ENCODE peak calls at places on chromosome 5, in six cellular contexts. Y is HS-5; H is HT1080; F is iPS DF 19.7; C is CD8-positive, alpha-beta T cell; W is body of pancreas. A is an unnamed sample.

GRCh38 chr5:52693279-52693678 is 94.4 kb upstream of the ITGA1 start:
- DNase-seq in Y (no peak), H (no peak), F (no peak), C (peak), W (peak), A (no peak)

GRCh38 chr5:8934455-8934854 is 611.4 kb downstream of the SEMA5A start:
- DNase-seq in Y (no peak), H (no peak), F (no peak), C (no peak), W (no peak), A (no peak)

GRCh38 chr5:150781706-150782614 is 3.4 kb downstream of the SMIM3 start:
- DNase-seq in Y (peak), H (no peak), F (no peak), C (no peak), W (peak), A (peak)

GRCh38 chr5:71732011-71732410 is 12.9 kb downstream of the CARTPT start:
- DNase-seq in Y (no peak), H (no peak), F (no peak), C (no peak), W (no peak), A (no peak)

GRCh38 chr5:143850050-143850713 is 38.2 kb downstream of the HMHB1 start:
- DNase-seq in Y (no peak), H (no peak), F (no peak), C (no peak), W (no peak), A (no peak)

GRCh38 chr5:17157294-17157693 is 60.1 kb upstream of the BASP1 start:
- DNase-seq in Y (no peak), H (no peak), F (no peak), C (no peak), W (no peak), A (no peak)

GRCh38 chr5:171755354-171755821 is 30.2 kb upstream of the SMIM23 start:
- DNase-seq in Y (no peak), H (no peak), F (no peak), C (no peak), W (no peak), A (no peak)

GRCh38 chr5:78795757-78796156 is 147.2 kb upstream of the LHFPL2 start:
- DNase-seq in Y (no peak), H (no peak), F (no peak), C (no peak), W (no peak), A (no peak)

GRCh38 chr5:43554497-43554896 is 2.4 kb downstream of the PAIP1 start:
- DNase-seq in Y (no peak), H (no peak), F (no peak), C (no peak), W (no peak), A (no peak)

GRCh38 chr5:140239939-140240700 is 62.8 kb downstream of the PFDN1 start:
- DNase-seq in Y (no peak), H (peak), F (peak), C (peak), W (peak), A (peak)

GRCh38 chr5:16057277-16057676 is 122.3 kb downstream of the MARCHF11 start:
- DNase-seq in Y (peak), H (peak), F (no peak), C (no peak), W (no peak), A (no peak)

GRCh38 chr5:2300861-2301610 is 418.3 kb upstream of the IRX4 start:
- DNase-seq in Y (no peak), H (no peak), F (no peak), C (no peak), W (no peak), A (no peak)

GRCh38 chr5:137316346-137316736 is 182.8 kb downstream of the SPOCK1 start:
- DNase-seq in Y (no peak), H (peak), F (no peak), C (no peak), W (peak), A (no peak)

GRCh38 chr5:35877655-35878054 is 21.0 kb downstream of the IL7R start:
- DNase-seq in Y (no peak), H (no peak), F (no peak), C (no peak), W (no peak), A (no peak)

GRCh38 chr5:157481666-157482065 is 21.7 kb downstream of the NIPAL4 start:
- DNase-seq in Y (no peak), H (no peak), F (no peak), C (no peak), W (no peak), A (no peak)

GRCh38 chr5:57719216-57719615 is 236.6 kb upstream of the ACTBL2 start:
- DNase-seq in Y (no peak), H (no peak), F (no peak), C (no peak), W (no peak), A (no peak)

GRCh38 chr5:77157732-77158532 is 52.5 kb upstream of the PDE8B start:
- DNase-seq in Y (no peak), H (no peak), F (no peak), C (no peak), W (no peak), A (no peak)

GRCh38 chr5:180143656-180144364 is 65.2 kb downstream of the RASGEF1C start:
- DNase-seq in Y (no peak), H (no peak), F (no peak), C (no peak), W (no peak), A (no peak)

GRCh38 chr5:141846031-141846430 is 32.2 kb downstream of the PCDH1 start:
- DNase-seq in Y (no peak), H (no peak), F (no peak), C (no peak), W (peak), A (no peak)

GRCh38 chr5:54251981-54252380 is 58.4 kb downstream of the ARL15 start:
- DNase-seq in Y (no peak), H (no peak), F (no peak), C (no peak), W (no peak), A (no peak)

GRCh38 chr5:79318935-79319614 is 83.1 kb downstream of the JMY start:
- DNase-seq in Y (peak), H (peak), F (no peak), C (no peak), W (no peak), A (no peak)

GRCh38 chr5:135438712-135439111 is 8.4 kb downstream of the DCANP1 start:
- DNase-seq in Y (no peak), H (no peak), F (no peak), C (no peak), W (no peak), A (no peak)

GRCh38 chr5:19240150-19240549 is 747.9 kb downstream of the CDH18 start:
- DNase-seq in Y (peak), H (peak), F (no peak), C (no peak), W (no peak), A (no peak)

GRCh38 chr5:103657301-103657700 is 94.7 kb upstream of the NUDT12 start:
- DNase-seq in Y (no peak), H (no peak), F (no peak), C (no peak), W (no peak), A (no peak)

GRCh38 chr5:170266570-170267379 is 30.8 kb downstream of the LCP2 start:
- DNase-seq in Y (no peak), H (no peak), F (no peak), C (peak), W (no peak), A (no peak)

GRCh38 chr5:60810438-60811085 is 33.5 kb downstream of the ELOVL7 start:
- DNase-seq in Y (peak), H (peak), F (no peak), C (no peak), W (no peak), A (no peak)

GRCh38 chr5:9466677-9467076 is 79.2 kb downstream of the SEMA5A start:
- DNase-seq in Y (no peak), H (no peak), F (no peak), C (no peak), W (no peak), A (no peak)

GRCh38 chr5:127088226-127088625 is 14.9 kb upstream of the C5orf63 start:
- DNase-seq in Y (peak), H (peak), F (no peak), C (no peak), W (no peak), A (no peak)

GRCh38 chr5:180060192-180060591 is 11.4 kb downstream of the RNF130 start:
- DNase-seq in Y (no peak), H (no peak), F (no peak), C (no peak), W (no peak), A (no peak)

GRCh38 chr5:61304611-61305369 is 27.3 kb upstream of the ZSWIM6 start:
- DNase-seq in Y (peak), H (peak), F (no peak), C (no peak), W (peak), A (peak)

GRCh38 chr5:97229688-97230285 is 46.7 kb upstream of the RIOK2 start:
- DNase-seq in Y (no peak), H (no peak), F (no peak), C (no peak), W (no peak), A (no peak)

GRCh38 chr5:124655943-124656459 is 90.4 kb downstream of the ZNF608 start:
- DNase-seq in Y (peak), H (peak), F (no peak), C (no peak), W (peak), A (peak)

GRCh38 chr5:90161399-90161798 is 248.2 kb downstream of the CETN3 start:
- DNase-seq in Y (no peak), H (peak), F (peak), C (no peak), W (peak), A (peak)

GRCh38 chr5:65809817-65810531 is 88.0 kb downstream of the NLN start:
- DNase-seq in Y (no peak), H (no peak), F (no peak), C (no peak), W (peak), A (peak)

GRCh38 chr5:17132444-17133083 is 84.9 kb upstream of the BASP1 start:
- DNase-seq in Y (no peak), H (peak), F (no peak), C (no peak), W (no peak), A (no peak)

GRCh38 chr5:93299596-93300308 is 281.3 kb downstream of the NR2F1-AS1 start:
- DNase-seq in Y (no peak), H (no peak), F (no peak), C (no peak), W (no peak), A (no peak)

GRCh38 chr5:154264549-154265196 is 74.1 kb downstream of the GALNT10 start:
- DNase-seq in Y (no peak), H (no peak), F (no peak), C (no peak), W (no peak), A (no peak)

GRCh38 chr5:45491368-45491767 is 204.8 kb downstream of the HCN1 start:
- DNase-seq in Y (no peak), H (no peak), F (no peak), C (no peak), W (no peak), A (no peak)

A was measured in left colon.